ENCODE peak calls at places on chromosomes 11 and 22, in eight cellular contexts. Z is activated naive CD4-positive, alpha-beta T cell; I is skeletal muscle cell; B is dorsolateral prefrontal cortex; M is progenitor cell of endocrine pancreas; Y is foreskin keratinocyte; N is activated CD8-positive, alpha-beta memory T cell treated with anti-CD3 and anti-CD28 coated beads, Interleukin-2, amount 50 U/mL, for 48 hours; D is AG04450. P is an unnamed sample.

GRCh38 chr11:34613015-34613414 is 7.9 kb upstream of the EHF start:
- DNase-seq in Z (no peak), I (no peak), B (no peak), M (no peak), Y (no peak), N (no peak), D (no peak), P (no peak)

GRCh38 chr11:76102772-76103171 is 103.5 kb downstream of the WNT11 start:
- DNase-seq in Z (no peak), I (no peak), B (no peak), M (no peak), Y (no peak), N (no peak), D (no peak), P (no peak)

GRCh38 chr22:36405671-36406070 is 17.9 kb upstream of the MYH9 start:
- DNase-seq in Z (no peak), I (no peak), B (no peak), M (no peak), Y (no peak), N (peak; percentile 66), D (no peak), P (no peak)

GRCh38 chr22:30423296-30423958 is 2.1 kb upstream of the MTFP1 start:
- DNase-seq in Z (peak; percentile 64), I (no peak), B (peak; percentile 31), M (no peak), Y (no peak), N (no peak), D (no peak), P (no peak)

GRCh38 chr11:128689946-128690745 is 3.7 kb upstream of the FLI1 start:
- DNase-seq in Z (no peak), I (no peak), B (no peak), M (no peak), Y (no peak), N (no peak), D (no peak), P (no peak)

GRCh38 chr11:115503083-115503885 is 931 bp downstream of the CADM1 start:
- DNase-seq in Z (no peak), I (no peak), B (peak; percentile 68), M (peak; percentile 26), Y (peak; percentile 64), N (peak; percentile 61), D (no peak), P (peak; percentile 9)

GRCh38 chr11:43930868-43931716 is 11.3 kb upstream of the C11orf96 start:
- DNase-seq in Z (no peak), I (no peak), B (no peak), M (no peak), Y (no peak), N (no peak), D (no peak), P (no peak)

GRCh38 chr11:93784935-93785360 is 866 bp downstream of the MED17 start:
- DNase-seq in Z (no peak), I (no peak), B (no peak), M (no peak), Y (no peak), N (no peak), D (no peak), P (no peak)

GRCh38 chr11:70467196-70468085 is 69.1 kb downstream of the CTTN start:
- DNase-seq in Z (no peak), I (no peak), B (peak; percentile 63), M (peak; percentile 30), Y (peak; percentile 19), N (peak; percentile 84), D (no peak), P (peak; percentile 28)

P was measured in stromal cell of bone marrow.